ENCODE peak calls at places on chromosome 21, in six cellular contexts. P is NCI-H1092; R is kidney epithelial cell; J is NCI-H187 treated with DMSO at 0.1 percent for 48 hours; Y is activated effector memory CD4-positive, alpha-beta T cell treated with anti-CD3 and anti-CD28 coated beads, Interleukin-2, amount 50 U/mL, for 16 hours; D is T-cell. K is an unnamed sample.

GRCh38 chr21:43355925-43356289 is 71.0 kb downstream of the SIK1 start:
- DNase-seq in P (no peak), R (no peak), J (no peak), Y (no peak), D (no peak), K (no peak)

GRCh38 chr21:42863504-42863870 is 15.9 kb downstream of the WDR4 start:
- DNase-seq in P (no peak), R (no peak), J (no peak), Y (no peak), D (no peak), K (no peak)

GRCh38 chr21:36881223-36881622 is 85.2 kb downstream of the HLCS start:
- DNase-seq in P (no peak), R (no peak), J (no peak), Y (no peak), D (no peak), K (no peak)

GRCh38 chr21:15741510-15741909 is 11.7 kb downstream of the USP25 start:
- DNase-seq in P (no peak), R (no peak), J (no peak), Y (no peak), D (no peak), K (no peak)

GRCh38 chr21:16085436-16085835 is 355.7 kb downstream of the USP25 start:
- DNase-seq in P (no peak), R (no peak), J (no peak), Y (no peak), D (no peak), K (peak; percentile 18)

GRCh38 chr21:46291561-46291960 is 5.4 kb downstream of the YBEY start:
- DNase-seq in P (no peak), R (no peak), J (no peak), Y (no peak), D (no peak), K (no peak)

GRCh38 chr21:20790113-20790512 is 208.1 kb upstream of the NCAM2 start:
- DNase-seq in P (no peak), R (no peak), J (no peak), Y (no peak), D (no peak), K (no peak)

GRCh38 chr21:17537299-17537698 is 24.5 kb downstream of the CXADR start:
- DNase-seq in P (no peak), R (no peak), J (no peak), Y (no peak), D (no peak), K (peak; percentile 8)

GRCh38 chr21:33682992-33683627 is 40.8 kb downstream of the ITSN1 start:
- DNase-seq in P (no peak), R (peak; percentile 95), J (no peak), Y (no peak), D (no peak), K (no peak)

GRCh38 chr21:15701845-15702244 is 27.9 kb upstream of the USP25 start:
- DNase-seq in P (no peak), R (no peak), J (no peak), Y (no peak), D (no peak), K (no peak)

GRCh38 chr21:38562182-38562581 is 63.9 kb upstream of the ERG start:
- DNase-seq in P (no peak), R (no peak), J (no peak), Y (no peak), D (no peak), K (no peak)

GRCh38 chr21:41228006-41228370 is 60.0 kb downstream of the BACE2 start:
- DNase-seq in P (no peak), R (no peak), J (no peak), Y (no peak), D (no peak), K (peak; percentile 57)

GRCh38 chr21:38965910-38966504 is 160.3 kb downstream of the ETS2 start:
- DNase-seq in P (peak; percentile 90), R (no peak), J (peak; percentile 38), Y (no peak), D (no peak), K (peak; percentile 40)

GRCh38 chr21:43600642-43601397 is 58.5 kb downstream of the HSF2BP start:
- DNase-seq in P (no peak), R (peak; percentile 80), J (no peak), Y (no peak), D (no peak), K (no peak)

GRCh38 chr21:21236981-21237380 is 238.8 kb downstream of the NCAM2 start:
- DNase-seq in P (no peak), R (no peak), J (no peak), Y (no peak), D (no peak), K (no peak)

GRCh38 chr21:37917612-37918011 is 1.4 kb upstream of the KCNJ6 start:
- DNase-seq in P (no peak), R (no peak), J (no peak), Y (no peak), D (no peak), K (no peak)

GRCh38 chr21:35395728-35396127 is 346.6 kb upstream of the RUNX1 start:
- DNase-seq in P (no peak), R (no peak), J (no peak), Y (no peak), D (no peak), K (no peak)

GRCh38 chr21:17454315-17455027 is 58.4 kb upstream of the CXADR start:
- DNase-seq in P (no peak), R (peak; percentile 45), J (no peak), Y (peak; percentile 63), D (no peak), K (peak; percentile 94)

GRCh38 chr21:38531610-38532009 is 33.3 kb upstream of the ERG start:
- DNase-seq in P (no peak), R (no peak), J (no peak), Y (no peak), D (no peak), K (no peak)

GRCh38 chr21:14863745-14864210 is 201.0 kb downstream of the NRIP1 start:
- DNase-seq in P (no peak), R (no peak), J (no peak), Y (no peak), D (no peak), K (peak; percentile 0)

GRCh38 chr21:33451634-33452071 is 28.1 kb downstream of the TMEM50B start:
- DNase-seq in P (no peak), R (no peak), J (no peak), Y (no peak), D (no peak), K (no peak)

GRCh38 chr21:46184625-46185555 is 631 bp upstream of the SPATC1L start:
- DNase-seq in P (peak; percentile 43), R (peak; percentile 12), J (peak; percentile 56), Y (peak; percentile 90), D (peak; percentile 76), K (peak; percentile 76)

GRCh38 chr21:28605138-28605537 is 387.5 kb downstream of the LTN1 start:
- DNase-seq in P (no peak), R (no peak), J (no peak), Y (no peak), D (no peak), K (no peak)

GRCh38 chr21:37435120-37435519 is 68.5 kb downstream of the DYRK1A start:
- DNase-seq in P (no peak), R (peak; percentile 94), J (peak; percentile 9), Y (no peak), D (peak; percentile 54), K (peak; percentile 65)

GRCh38 chr21:41630249-41630648 is 122.3 kb upstream of the TMPRSS2 start:
- DNase-seq in P (no peak), R (peak; percentile 94), J (no peak), Y (no peak), D (no peak), K (no peak)

GRCh38 chr21:32306021-32306780 is 7.5 kb downstream of the MRAP start:
- DNase-seq in P (no peak), R (no peak), J (no peak), Y (no peak), D (no peak), K (peak; percentile 90)